ENCODE peak calls at places on chromosomes 3 and 15, in six cellular contexts. S is CD8-positive, alpha-beta memory T cell; G is tibial artery; F is GM23248; Y is osteoblast; R is colonic mucosa. J is an unnamed sample.

GRCh38 chr3:158702815-158703481 is 29.3 kb downstream of the RARRES1 start:
- DNase-seq in S (no peak), R (no peak), Y (no peak), G (no peak), F (peak), J (no peak)

GRCh38 chr3:3499987-3500386 is 299.2 kb upstream of the LRRN1 start:
- DNase-seq in R (no peak), G (no peak), F (no peak), S (no peak), Y (no peak), J (no peak)

GRCh38 chr3:4222574-4222973 is 80.6 kb upstream of the SETMAR start:
- DNase-seq in R (no peak), F (no peak), Y (no peak), S (no peak), G (no peak), J (no peak)

GRCh38 chr15:100721758-100722550 is 119.6 kb downstream of the ASB7 start:
- DNase-seq in R (peak), F (peak), S (no peak), G (peak), Y (peak), J (peak)

GRCh38 chr3:141525813-141526212 is 39.0 kb downstream of the RASA2 start:
- DNase-seq in S (no peak), R (no peak), Y (no peak), F (no peak), G (no peak), J (no peak)

GRCh38 chr3:53286727-53287412 is 31.0 kb upstream of the TKT start:
- DNase-seq in F (peak), Y (no peak), S (no peak), G (no peak), R (no peak), J (no peak)

GRCh38 chr3:136249091-136249490 is 1.0 kb upstream of the PCCB start:
- DNase-seq in Y (no peak), S (no peak), F (no peak), R (no peak), G (no peak), J (no peak)

GRCh38 chr3:26279091-26279490 is 343.5 kb upstream of the LRRC3B start:
- DNase-seq in R (no peak), S (no peak), F (no peak), G (no peak), Y (no peak), J (no peak)

GRCh38 chr15:89399390-89400120 is 64.9 kb upstream of the POLG start:
- DNase-seq in S (no peak), G (no peak), F (peak), R (peak), Y (peak), J (peak)

GRCh38 chr3:174356596-174356995 is 502.5 kb upstream of the NAALADL2 start:
- DNase-seq in R (no peak), S (no peak), F (no peak), G (no peak), Y (no peak), J (no peak)

GRCh38 chr15:25773248-25773647 is 89.9 kb downstream of the ATP10A start:
- DNase-seq in R (no peak), S (no peak), Y (peak), G (no peak), F (no peak), J (no peak)

GRCh38 chr3:23668430-23668904 is 137.3 kb upstream of the UBE2E1 start:
- DNase-seq in F (peak), R (no peak), G (no peak), S (no peak), Y (peak), J (no peak)

GRCh38 chr3:4540267-4540666 is 47.1 kb downstream of the ITPR1 start:
- DNase-seq in F (no peak), G (no peak), R (no peak), Y (no peak), S (no peak), J (no peak)

GRCh38 chr3:58833501-58833900 is 166.9 kb upstream of the FAM3D start:
- DNase-seq in F (peak), R (no peak), S (no peak), Y (no peak), G (no peak), J (no peak)

GRCh38 chr15:58684036-58684700 is 65.3 kb downstream of the ADAM10 start:
- DNase-seq in G (no peak), S (no peak), Y (no peak), R (no peak), F (peak), J (no peak)

GRCh38 chr3:134366928-134367352 is 7.3 kb downstream of the AMOTL2 start:
- DNase-seq in R (peak), G (peak), Y (peak), S (no peak), F (peak), J (no peak)

GRCh38 chr3:195823998-195824397 is 12.3 kb upstream of the MUC4 start:
- DNase-seq in S (no peak), Y (peak), R (no peak), G (no peak), F (peak), J (no peak)

GRCh38 chr3:126125341-126125740 is 41.4 kb upstream of the SLC41A3 start:
- DNase-seq in R (peak), F (no peak), Y (no peak), S (no peak), G (peak), J (no peak)

GRCh38 chr15:89888214-89888804 is 5.5 kb downstream of the AP3S2 start:
- DNase-seq in R (peak), S (no peak), Y (peak), F (peak), G (no peak), J (no peak)

GRCh38 chr3:71303627-71304260 is 279.8 kb downstream of the FOXP1 start:
- DNase-seq in S (no peak), R (no peak), F (no peak), Y (no peak), G (no peak), J (no peak)

GRCh38 chr3:21839592-21839991 is 88.6 kb upstream of the ZNF385D start:
- DNase-seq in F (peak), S (no peak), G (no peak), Y (no peak), R (no peak), J (no peak)

GRCh38 chr3:155367510-155367909 is 74.0 kb upstream of the STRIT1 start:
- DNase-seq in G (no peak), R (no peak), Y (no peak), F (no peak), S (no peak), J (no peak)

GRCh38 chr3:5019411-5020261 is 40.4 kb downstream of the BHLHE40 start:
- DNase-seq in R (peak), F (peak), G (no peak), S (peak), Y (peak), J (peak)

GRCh38 chr3:3260870-3261269 is 81.4 kb upstream of the CRBN start:
- DNase-seq in F (no peak), G (no peak), R (no peak), S (no peak), Y (no peak), J (no peak)

GRCh38 chr3:177336841-177337430 is 139.7 kb upstream of the TBL1XR1 start:
- DNase-seq in R (no peak), S (no peak), F (peak), Y (no peak), G (no peak), J (no peak)

GRCh38 chr3:177334803-177335202 is 137.5 kb upstream of the TBL1XR1 start:
- DNase-seq in Y (no peak), G (no peak), F (no peak), R (no peak), S (no peak), J (no peak)

GRCh38 chr3:177333535-177334495 is 136.5 kb upstream of the TBL1XR1 start:
- DNase-seq in S (no peak), Y (no peak), F (no peak), G (peak), R (no peak), J (no peak)

GRCh38 chr3:177337548-177338331 is 140.5 kb upstream of the TBL1XR1 start:
- DNase-seq in F (peak), S (peak), R (no peak), G (no peak), Y (peak), J (peak)

DNA sequence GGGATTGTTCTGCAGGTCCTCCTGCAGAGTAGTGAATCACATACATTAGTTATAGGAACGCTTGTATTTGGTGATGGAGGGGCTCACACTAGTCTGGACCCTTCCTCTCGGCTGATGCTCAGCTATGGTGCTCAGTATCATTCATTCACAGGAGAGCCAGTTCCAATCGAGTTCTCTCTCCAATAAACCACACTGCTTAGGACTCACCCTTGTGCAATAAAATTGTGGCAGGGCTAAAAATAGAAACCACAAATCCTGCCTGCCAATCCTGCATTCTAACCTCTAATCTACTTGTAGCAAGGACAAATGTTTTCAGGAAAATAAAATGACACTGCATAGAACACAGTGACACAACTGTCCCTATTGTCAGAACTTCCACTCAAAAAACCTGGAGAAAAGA is 138.4 kb upstream of the TBL1XR1 start:
- DNase-seq in Y (no peak), G (no peak), S (no peak), R (peak), F (peak), J (no peak)
- H3K27ac ChIP-seq in Y (no peak), G (peak), S (no peak), R (peak), F (no peak), J (no peak)

DNA sequence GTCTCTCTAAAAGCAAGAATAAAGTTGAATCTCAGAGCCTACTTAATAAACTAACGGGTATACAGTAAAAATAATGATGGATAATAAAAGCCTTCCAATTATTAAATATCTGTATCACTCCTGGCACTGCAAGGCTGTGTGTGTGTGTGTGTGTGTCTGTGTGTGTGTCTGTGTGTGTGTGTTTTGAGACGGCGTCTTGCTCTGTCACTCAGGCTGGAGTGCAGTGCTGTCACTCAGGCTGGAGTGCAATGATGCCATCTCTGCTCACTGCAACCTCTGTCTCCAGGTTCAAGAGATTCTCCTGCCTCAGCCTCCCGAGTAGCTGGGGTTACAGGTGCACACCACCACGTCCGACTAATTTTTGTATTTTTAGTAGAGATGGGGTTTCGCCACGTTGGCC is 62.5 kb downstream of the TBL1XR1 start:
- DNase-seq in R (no peak), G (no peak), S (no peak), F (no peak), Y (peak), J (no peak)
- H3K27ac ChIP-seq in R (no peak), G (no peak), S (no peak), F (no peak), Y (no peak), J (no peak)

GRCh38 chr3:107981471-107982111 is 109.2 kb downstream of the CD47 start:
- DNase-seq in S (no peak), R (peak), F (peak), G (no peak), Y (no peak), J (no peak)
- H3K27ac ChIP-seq in S (no peak), R (no peak), F (no peak), G (no peak), Y (no peak), J (no peak)

DNA sequence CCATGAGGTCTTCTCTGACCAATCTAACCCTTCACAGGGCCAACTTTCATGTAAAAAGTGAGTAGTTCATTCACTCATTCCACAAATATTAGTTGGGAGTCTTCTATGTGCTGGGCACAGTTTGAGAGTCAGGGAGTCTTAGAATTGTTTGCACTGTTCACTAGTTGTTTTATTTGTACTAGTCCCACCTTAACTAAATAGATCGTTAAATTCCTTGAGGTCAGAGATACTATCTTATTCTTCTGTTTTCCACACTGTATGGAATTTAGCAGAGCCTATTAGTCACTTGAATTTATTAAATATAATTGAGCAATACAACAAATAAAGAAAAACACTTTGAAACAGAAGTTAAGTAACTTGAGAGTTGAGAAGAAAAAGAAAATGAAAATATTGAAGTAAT is 40.8 kb upstream of the SPTSSB start:
- DNase-seq in S (no peak), F (no peak), R (no peak), Y (no peak), G (no peak), J (no peak)
- H3K27ac ChIP-seq in S (no peak), F (no peak), R (no peak), Y (no peak), G (no peak), J (no peak)

J was measured in Peyer's patch.